ENCODE peak calls at places on chromosomes 1 and 21, in five cellular contexts. N is GM12864, Z is fibroblast of mammary gland, K is SK-N-SH, H is tibial nerve. O is an unnamed sample.
A peak's percentile ranks its signal among the peaks of the same experiment; 100 is the strongest.

GRCh38 chr1:204294371-204294770 is 65.4 kb downstream of the PLEKHA6 start:
- DNase-seq in N (no peak), Z (peak; percentile 94), K (no peak), H (peak; percentile 74), O (no peak)

GRCh38 chr21:41712730-41713129 is 54.1 kb downstream of the RIPK4 start:
- DNase-seq in N (no peak), Z (no peak), K (no peak), H (no peak), O (no peak)

GRCh38 chr1:110879758-110880606 is 7.0 kb downstream of the CD53 start:
- DNase-seq in N (peak; percentile 64), Z (no peak), K (no peak), H (no peak), O (no peak)

GRCh38 chr1:115467790-115468189 is 129.7 kb upstream of the NGF start:
- DNase-seq in N (no peak), Z (no peak), K (no peak), H (no peak), O (no peak)

GRCh38 chr21:33206771-33207290 is 22.9 kb upstream of the IFNAR2 start:
- DNase-seq in N (no peak), Z (no peak), K (no peak), H (no peak), O (no peak)

GRCh38 chr1:166869318-166870099 is 6.6 kb downstream of the TADA1 start:
- DNase-seq in N (no peak), Z (no peak), K (no peak), H (no peak), O (no peak)

GRCh38 chr1:226268421-226269124 is 40.4 kb downstream of the LIN9 start:
- DNase-seq in N (no peak), Z (peak; percentile 84), K (no peak), H (no peak), O (no peak)

GRCh38 chr1:28248273-28249012 is 10.9 kb upstream of the SESN2 start:
- DNase-seq in N (peak; percentile 64), Z (peak; percentile 82), K (peak; percentile 69), H (peak; percentile 95), O (peak; percentile 73)

GRCh38 chr21:38800924-38801744 is 4.6 kb upstream of the ETS2 start:
- DNase-seq in N (no peak), Z (no peak), K (no peak), H (no peak), O (no peak)

GRCh38 chr1:45929257-45929687 is 125.9 kb downstream of the MAST2 start:
- DNase-seq in N (no peak), Z (peak; percentile 82), K (no peak), H (no peak), O (no peak)

GRCh38 chr1:225454733-225455132 is 26.9 kb upstream of the LBR start:
- DNase-seq in N (no peak), Z (peak; percentile 84), K (no peak), H (no peak), O (no peak)

GRCh38 chr1:216183007-216183406 is 240.2 kb downstream of the USH2A start:
- DNase-seq in N (no peak), Z (no peak), K (no peak), H (no peak), O (no peak)

GRCh38 chr1:234627009-234627950 is 17.3 kb upstream of the IRF2BP2 start:
- DNase-seq in N (no peak), Z (peak; percentile 41), K (no peak), H (no peak), O (no peak)

DNA sequence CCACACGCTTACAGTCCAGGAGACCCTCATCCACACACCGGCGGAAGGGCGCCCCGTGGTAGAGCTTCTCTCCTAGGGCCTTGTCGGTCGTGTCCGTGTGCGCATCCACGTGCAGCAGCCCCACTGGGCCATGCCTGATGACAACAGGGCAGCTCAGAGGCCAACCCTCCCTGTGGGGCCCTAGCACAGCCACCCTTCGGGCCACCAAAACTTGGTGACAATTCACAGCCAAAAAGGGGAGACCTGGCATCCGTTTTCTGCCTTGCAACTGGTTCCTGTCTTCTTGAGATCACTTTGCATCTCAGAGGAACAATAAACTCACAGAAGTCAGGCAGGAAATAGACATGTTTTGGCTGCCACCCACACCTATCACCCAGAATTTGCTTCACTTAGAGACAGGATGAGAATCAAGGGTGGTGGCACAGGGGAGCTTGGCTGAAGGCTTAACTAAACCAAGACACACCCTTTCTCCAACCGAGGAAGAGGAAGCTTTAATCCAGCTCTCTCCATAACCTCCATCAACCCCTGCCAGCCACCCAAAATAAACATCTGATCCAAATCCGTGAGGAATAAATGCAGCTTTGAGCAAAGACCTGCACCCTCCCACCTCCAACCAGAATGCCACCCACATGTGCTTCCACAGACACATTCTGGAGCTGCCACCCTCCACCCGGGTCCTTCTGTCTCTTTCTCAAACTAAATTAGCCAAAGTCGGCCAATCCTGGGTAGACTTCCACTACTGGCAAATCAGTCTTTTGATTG is 5.7 kb downstream of the AGMAT start:
- DNase-seq in N (peak; percentile 49), Z (no peak), K (no peak), H (no peak), O (no peak)
- H3K4me3 ChIP-seq in N (no peak overlapping the region), Z (no peak overlapping the region), K (no peak overlapping the region), H (no peak overlapping the region), O (no peak overlapping the region)

DNA sequence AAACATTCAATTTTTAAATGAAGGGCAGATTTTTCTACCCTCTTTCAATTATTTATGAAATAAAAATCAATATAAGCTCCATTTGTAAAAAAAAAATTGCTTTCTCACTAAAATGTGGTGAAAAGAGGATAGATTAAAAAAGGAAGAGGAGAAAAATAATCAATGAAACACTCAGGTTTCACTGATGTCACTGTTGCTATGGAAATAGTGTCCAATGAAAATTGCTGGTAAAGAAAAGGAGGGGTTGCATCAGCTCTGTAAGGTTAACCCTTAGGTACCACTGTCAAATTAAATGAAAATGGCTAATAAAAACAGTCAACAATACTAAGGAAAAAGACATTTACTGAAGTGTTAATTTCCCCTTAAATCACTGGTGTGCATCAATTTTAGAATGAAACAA is 91.6 kb upstream of the TTC39A start:
- DNase-seq in N (no peak), Z (peak; percentile 73), K (peak; percentile 65), H (no peak), O (no peak)
- H3K4me3 ChIP-seq in N (no peak overlapping the region), Z (no peak overlapping the region), K (peak overlapping the region; percentile 35), H (no peak overlapping the region), O (peak overlapping the region; percentile 26)

DNA sequence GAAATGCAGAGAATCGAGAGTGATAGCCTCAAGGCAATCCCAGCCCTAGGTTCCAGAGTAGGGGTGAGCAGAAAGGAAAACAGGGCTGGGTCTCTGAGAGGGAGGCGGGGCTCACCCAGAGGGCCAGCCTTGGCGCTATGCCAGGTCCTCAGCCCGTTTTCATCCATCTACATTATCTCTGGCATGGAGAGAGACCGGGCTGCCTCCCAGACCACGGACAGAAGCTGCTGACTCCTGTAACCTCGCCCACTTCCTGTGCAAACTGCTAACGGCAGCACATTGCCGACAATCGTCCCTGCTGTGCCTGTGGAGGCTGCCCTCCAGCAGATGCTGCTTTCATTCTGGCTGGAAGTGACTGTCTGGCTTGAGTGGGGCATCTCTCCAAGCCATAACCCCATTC is 569.1 kb downstream of the NPHP4 start:
- DNase-seq in N (no peak), Z (no peak), K (peak; percentile 89), H (no peak), O (no peak)
- H3K4me3 ChIP-seq in N (no peak overlapping the region), Z (no peak overlapping the region), K (no peak overlapping the region), H (no peak overlapping the region), O (no peak overlapping the region)

DNA sequence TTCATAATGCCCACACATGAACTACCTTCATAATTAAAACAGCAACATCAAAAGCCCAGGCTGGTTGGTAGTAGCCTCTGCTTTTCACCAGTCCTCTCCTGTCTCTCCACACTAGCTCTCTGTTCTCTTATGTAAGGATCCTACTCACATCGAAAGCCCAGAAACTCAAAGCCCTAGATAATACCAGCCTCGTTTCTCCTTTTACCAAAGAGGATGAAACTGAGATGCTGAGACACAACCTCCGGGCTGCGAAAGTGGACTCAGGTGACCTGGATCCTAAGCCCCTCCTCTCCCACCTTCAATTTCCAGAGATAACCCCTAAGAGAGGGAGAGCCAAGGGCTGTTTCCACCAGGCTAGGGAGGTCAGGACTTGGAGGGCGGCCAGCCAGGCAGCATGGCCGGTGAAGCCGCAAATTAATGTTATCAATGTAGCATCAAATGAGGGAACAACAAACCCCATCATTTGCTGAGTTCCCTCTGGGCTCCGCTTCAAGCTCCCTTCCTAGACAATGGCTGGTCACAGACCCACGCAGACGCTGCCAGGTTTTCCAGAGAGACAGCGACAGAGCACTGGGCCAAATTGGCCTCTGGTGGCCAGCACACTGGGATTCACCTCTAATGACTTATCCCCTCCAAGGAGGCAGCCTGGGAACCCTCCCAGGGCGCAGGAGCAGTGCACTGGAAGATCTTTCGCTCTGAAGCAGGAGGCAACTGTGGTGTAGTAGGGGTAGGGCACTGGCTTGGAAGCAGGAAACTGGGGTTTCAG is 20.7 kb upstream of the STMN1 start:
- DNase-seq in N (no peak), Z (no peak), K (peak; percentile 75), H (no peak), O (peak; percentile 71)
- H3K4me3 ChIP-seq in N (no peak overlapping the region), Z (no peak overlapping the region), K (no peak overlapping the region), H (no peak overlapping the region), O (peak overlapping the region; percentile 39)

DNA sequence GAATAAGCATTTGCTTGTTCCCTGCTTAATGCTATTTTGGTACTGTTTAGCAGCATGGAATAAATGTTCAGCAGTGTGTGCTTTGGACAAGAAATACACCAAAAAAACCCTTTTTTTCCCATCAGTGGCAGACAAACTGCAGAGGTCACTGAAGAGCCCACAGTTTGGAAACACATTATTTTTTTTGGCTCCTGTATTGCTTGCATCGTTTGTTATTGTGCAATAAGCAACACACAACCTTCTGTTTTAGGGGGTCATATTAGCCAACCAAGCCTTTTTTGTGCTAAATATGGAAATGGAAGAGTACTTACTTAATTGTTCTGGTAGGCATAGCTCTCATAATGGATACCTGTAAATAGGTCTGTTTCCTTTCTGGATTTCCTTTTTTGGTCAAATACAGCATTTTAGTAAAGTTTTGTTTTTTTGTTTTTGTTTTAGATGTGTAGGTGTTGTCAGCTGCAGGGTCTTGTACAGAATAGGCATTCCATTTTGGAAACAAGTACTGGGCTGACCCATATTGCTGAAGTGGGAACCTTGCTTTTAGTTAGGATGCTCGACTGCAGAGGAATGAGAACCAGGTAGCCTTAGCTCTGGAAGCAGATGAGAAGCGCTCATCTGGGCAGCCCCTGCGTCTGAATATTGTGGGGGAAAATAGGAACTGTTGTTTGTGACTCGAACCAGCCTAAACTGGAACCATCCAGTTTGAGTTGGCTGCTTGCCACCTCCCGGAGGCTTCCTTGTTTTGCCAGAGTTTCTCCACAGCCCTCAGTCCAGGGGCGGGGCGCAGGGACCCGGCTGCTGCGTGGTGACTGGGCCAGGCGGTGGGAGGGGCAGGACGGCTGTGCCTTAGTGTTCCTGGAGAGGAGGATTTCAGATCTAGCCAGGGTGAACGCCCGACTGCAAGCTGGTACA is 38.5 kb downstream of the SPEN start:
- DNase-seq in N (no peak), Z (peak; percentile 94), K (peak; percentile 91), H (peak; percentile 98), O (peak; percentile 96)
- H3K4me3 ChIP-seq in N (peak overlapping the region; percentile 13), Z (peak overlapping the region; percentile 51), K (peak overlapping the region; percentile 43), H (peak overlapping the region; percentile 13), O (peak overlapping the region; percentile 53)

O was measured in dorsolateral prefrontal cortex.